ENCODE peak calls at places on chromosomes 3 and 15, in six cellular contexts. L is stimulated activated CD8-positive, alpha-beta memory T cell treated with anti-CD3 and anti-CD28 coated beads, Interleukin-15, amount 100 ng/mL, for 24 hours; G is activated T-helper 1 cell treated with anti-CD3 and anti-CD28 coated beads, Interleukin-12 subunit alpha, Interleukin-12 subunit beta, Interleukin-2, Interleukin-4 antibody, amounts not matched to agents 30 ng/mL and 10 ng/mL and 1 ng/mL, durations not matched to agents 14 hours and 24 hours and 36 hours; B is right lobe of liver; I is activated CD4-positive, alpha-beta T cell treated with anti-CD3 and anti-CD28 coated beads, Interleukin-2, amount 50 U/mL, for 4 hours; P is RPMI7951. N is an unnamed sample.

GRCh38 chr15:22955544-22956085 is 24.6 kb downstream of the CYFIP1 start:
- DNase-seq in L (no peak), G (no peak), B (no peak), I (no peak), P (no peak), N (no peak)

GRCh38 chr15:71294636-71295241 is 179.5 kb downstream of the THSD4 start:
- DNase-seq in L (no peak), G (no peak), B (peak; percentile 38), I (no peak), P (peak; percentile 98), N (no peak)

GRCh38 chr3:146223401-146224373 is 27.2 kb downstream of the PLSCR4 start:
- DNase-seq in L (no peak), G (no peak), B (no peak), I (no peak), P (no peak), N (no peak)

GRCh38 chr3:16866447-16867025 is 18.2 kb upstream of the PLCL2 start:
- DNase-seq in L (no peak), G (no peak), B (no peak), I (no peak), P (peak; percentile 76), N (no peak)

GRCh38 chr3:182364723-182365650 is 428.3 kb upstream of the ATP11B start:
- DNase-seq in L (no peak), G (no peak), B (no peak), I (no peak), P (peak; percentile 66), N (no peak)

GRCh38 chr15:38193496-38193895 is 59.1 kb upstream of the SPRED1 start:
- DNase-seq in L (no peak), G (no peak), B (no peak), I (no peak), P (peak; percentile 57), N (no peak)

GRCh38 chr3:176296066-176296597 is 901.1 kb downstream of the TBL1XR1 start:
- DNase-seq in L (no peak), G (no peak), B (no peak), I (no peak), P (no peak), N (no peak)

GRCh38 chr3:149339931-149340309 is 6.5 kb upstream of the TM4SF18 start:
- DNase-seq in L (no peak), G (no peak), B (peak; percentile 81), I (no peak), P (peak; percentile 99), N (no peak)

GRCh38 chr3:194811118-194811517 is 125.4 kb downstream of the FAM43A start:
- DNase-seq in L (no peak), G (no peak), B (no peak), I (no peak), P (no peak), N (no peak)

GRCh38 chr3:86929046-86929445 is 61.9 kb downstream of the VGLL3 start:
- DNase-seq in L (no peak), G (no peak), B (no peak), I (no peak), P (peak; percentile 65), N (no peak)

GRCh38 chr15:33234019-33234418 is 39.5 kb upstream of the FMN1 start:
- DNase-seq in L (no peak), G (no peak), B (no peak), I (no peak), P (peak; percentile 65), N (no peak)

GRCh38 chr15:57510647-57511046 is 81.1 kb upstream of the MYZAP start:
- DNase-seq in L (no peak), G (no peak), B (peak; percentile 30), I (no peak), P (peak; percentile 80), N (no peak)

GRCh38 chr15:56913670-56914069 is 4.8 kb upstream of the TCF12 start:
- DNase-seq in L (no peak), G (no peak), B (no peak), I (no peak), P (no peak), N (no peak)

GRCh38 chr15:74176262-74177208 is 3.0 kb downstream of the ISLR start:
- DNase-seq in L (no peak), G (no peak), B (no peak), I (no peak), P (peak; percentile 59), N (no peak)

GRCh38 chr15:82858932-82859331 is 49.5 kb downstream of the WHAMM start:
- DNase-seq in L (no peak), G (no peak), B (no peak), I (no peak), P (no peak), N (no peak)

GRCh38 chr3:150467381-150467780 is 59.3 kb downstream of the TSC22D2 start:
- DNase-seq in L (no peak), G (no peak), B (no peak), I (no peak), P (no peak), N (no peak)

GRCh38 chr15:42591238-42591936 is 16.0 kb downstream of the STARD9 start:
- DNase-seq in L (no peak), G (no peak), B (no peak), I (no peak), P (peak; percentile 34), N (peak; percentile 69)

GRCh38 chr3:100289339-100289738 is 28.5 kb downstream of the TBC1D23 start:
- DNase-seq in L (no peak), G (no peak), B (no peak), I (no peak), P (peak; percentile 26), N (no peak)

GRCh38 chr3:43013256-43013655 is 34.1 kb downstream of the GASK1A start:
- DNase-seq in L (no peak), G (no peak), B (no peak), I (no peak), P (no peak), N (no peak)

GRCh38 chr3:31522152-31522551 is 10.6 kb upstream of the STT3B start:
- DNase-seq in L (no peak), G (peak; percentile 13), B (no peak), I (no peak), P (no peak), N (no peak)

GRCh38 chr3:11007534-11007933 is 15.0 kb downstream of the SLC6A1 start:
- DNase-seq in L (no peak), G (no peak), B (no peak), I (no peak), P (no peak), N (no peak)

GRCh38 chr3:98811048-98811447 is 47.9 kb downstream of the ST3GAL6 start:
- DNase-seq in L (no peak), G (no peak), B (no peak), I (no peak), P (no peak), N (peak; percentile 28)

GRCh38 chr3:56976666-56977560 is 83.6 kb upstream of the SPATA12 start:
- DNase-seq in L (no peak), G (no peak), B (no peak), I (no peak), P (peak; percentile 84), N (no peak)

GRCh38 chr3:73874596-73874995 is 249.9 kb upstream of the PDZRN3 start:
- DNase-seq in L (no peak), G (no peak), B (no peak), I (no peak), P (no peak), N (no peak)

GRCh38 chr3:120163816-120164215 is 69.6 kb upstream of the GSK3B start:
- DNase-seq in L (no peak), G (no peak), B (no peak), I (no peak), P (no peak), N (no peak)

GRCh38 chr3:64143399-64144130 is 81.7 kb downstream of the PRICKLE2 start:
- DNase-seq in L (no peak), G (no peak), B (no peak), I (no peak), P (peak; percentile 90), N (no peak)

GRCh38 chr3:46196261-46196957 is 11.7 kb downstream of the CCR1 start:
- DNase-seq in L (no peak), G (no peak), B (no peak), I (no peak), P (peak; percentile 71), N (no peak)

GRCh38 chr3:71050521-71051258 is 532.8 kb downstream of the FOXP1 start:
- DNase-seq in L (no peak), G (no peak), B (no peak), I (no peak), P (peak; percentile 76), N (no peak)

GRCh38 chr3:192794216-192794615 is 66.9 kb upstream of the FGF12 start:
- DNase-seq in L (no peak), G (no peak), B (no peak), I (no peak), P (no peak), N (no peak)

GRCh38 chr15:75454471-75455418 is 3.3 kb upstream of the SIN3A start:
- DNase-seq in L (peak; percentile 60), G (peak; percentile 75), B (peak; percentile 80), I (peak; percentile 78), P (peak; percentile 37), N (no peak)

GRCh38 chr3:30549600-30549999 is 56.8 kb upstream of the TGFBR2 start:
- DNase-seq in L (no peak), G (no peak), B (no peak), I (no peak), P (peak; percentile 23), N (no peak)

GRCh38 chr3:30319713-30320112 is 286.7 kb upstream of the TGFBR2 start:
- DNase-seq in L (no peak), G (peak; percentile 16), B (no peak), I (peak; percentile 19), P (peak; percentile 90), N (peak; percentile 28)

GRCh38 chr3:59052803-59053411 is 3.1 kb upstream of the CFAP20DC start:
- DNase-seq in L (no peak), G (no peak), B (no peak), I (no peak), P (peak; percentile 60), N (no peak)